ENCODE peak calls at places on chromosomes 16 and 17, in seven cellular contexts. One of them, this sample, is unnamed.

GRCh38 chr17:72422505-72423285 is 301.9 kb downstream of the SOX9 start:
- DNase-seq in T-cell: no peak
- DNase-seq in substantia nigra: no peak
- DNase-seq in anterior cingulate cortex: no peak
- DNase-seq in dermis microvascular lymphatic vessel endothelial cell: no peak
- DNase-seq in activated gamma-delta T cell: no peak
- DNase-seq in stimulated activated naive CD4-positive, alpha-beta T cell: no peak
- DNase-seq in this sample: peak

GRCh38 chr16:52993179-52993578 is 59.5 kb downstream of the CHD9NB start:
- DNase-seq in T-cell: no peak
- DNase-seq in substantia nigra: no peak
- DNase-seq in anterior cingulate cortex: no peak
- DNase-seq in dermis microvascular lymphatic vessel endothelial cell: no peak
- DNase-seq in activated gamma-delta T cell: no peak
- DNase-seq in stimulated activated naive CD4-positive, alpha-beta T cell: no peak
- DNase-seq in this sample: no peak

GRCh38 chr16:69244336-69244735 is 57.4 kb downstream of the SNTB2 start:
- DNase-seq in T-cell: no peak
- DNase-seq in substantia nigra: no peak
- DNase-seq in anterior cingulate cortex: no peak
- DNase-seq in dermis microvascular lymphatic vessel endothelial cell: no peak
- DNase-seq in activated gamma-delta T cell: no peak
- DNase-seq in stimulated activated naive CD4-positive, alpha-beta T cell: no peak
- DNase-seq in this sample: no peak

GRCh38 chr16:391885-392335 is 5.1 kb upstream of the NME4 start:
- DNase-seq in T-cell: peak
- DNase-seq in substantia nigra: peak
- DNase-seq in anterior cingulate cortex: peak
- DNase-seq in dermis microvascular lymphatic vessel endothelial cell: peak
- DNase-seq in activated gamma-delta T cell: peak
- DNase-seq in stimulated activated naive CD4-positive, alpha-beta T cell: peak
- DNase-seq in this sample: peak

GRCh38 chr17:57866319-57866718 is 16.5 kb upstream of the MRPS23 start:
- DNase-seq in T-cell: no peak
- DNase-seq in substantia nigra: no peak
- DNase-seq in anterior cingulate cortex: no peak
- DNase-seq in dermis microvascular lymphatic vessel endothelial cell: no peak
- DNase-seq in activated gamma-delta T cell: no peak
- DNase-seq in stimulated activated naive CD4-positive, alpha-beta T cell: no peak
- DNase-seq in this sample: no peak

GRCh38 chr17:50266384-50267073 is 7.7 kb upstream of the TMEM92 start:
- DNase-seq in T-cell: no peak
- DNase-seq in substantia nigra: no peak
- DNase-seq in anterior cingulate cortex: no peak
- DNase-seq in dermis microvascular lymphatic vessel endothelial cell: no peak
- DNase-seq in activated gamma-delta T cell: no peak
- DNase-seq in stimulated activated naive CD4-positive, alpha-beta T cell: no peak
- DNase-seq in this sample: peak

GRCh38 chr17:83064732-83065659 is 14.4 kb upstream of the METRNL start:
- DNase-seq in T-cell: no peak
- DNase-seq in substantia nigra: no peak
- DNase-seq in anterior cingulate cortex: no peak
- DNase-seq in dermis microvascular lymphatic vessel endothelial cell: peak
- DNase-seq in activated gamma-delta T cell: no peak
- DNase-seq in stimulated activated naive CD4-positive, alpha-beta T cell: no peak
- DNase-seq in this sample: no peak

GRCh38 chr17:75110307-75110937 is 653 bp downstream of the ARMC7 start:
- DNase-seq in T-cell: peak
- DNase-seq in substantia nigra: no peak
- DNase-seq in anterior cingulate cortex: no peak
- DNase-seq in dermis microvascular lymphatic vessel endothelial cell: no peak
- DNase-seq in activated gamma-delta T cell: no peak
- DNase-seq in stimulated activated naive CD4-positive, alpha-beta T cell: no peak
- DNase-seq in this sample: no peak

GRCh38 chr17:27667656-27668487 is 36.9 kb downstream of the LGALS9 start:
- DNase-seq in T-cell: no peak
- DNase-seq in substantia nigra: no peak
- DNase-seq in anterior cingulate cortex: no peak
- DNase-seq in dermis microvascular lymphatic vessel endothelial cell: no peak
- DNase-seq in activated gamma-delta T cell: no peak
- DNase-seq in stimulated activated naive CD4-positive, alpha-beta T cell: no peak
- DNase-seq in this sample: no peak

GRCh38 chr17:50290074-50290702 is 15.9 kb downstream of the TMEM92 start:
- DNase-seq in T-cell: no peak
- DNase-seq in substantia nigra: no peak
- DNase-seq in anterior cingulate cortex: no peak
- DNase-seq in dermis microvascular lymphatic vessel endothelial cell: no peak
- DNase-seq in activated gamma-delta T cell: no peak
- DNase-seq in stimulated activated naive CD4-positive, alpha-beta T cell: no peak
- DNase-seq in this sample: peak

GRCh38 chr16:69906838-69907301 is 44.3 kb upstream of the CLEC18A start:
- DNase-seq in T-cell: no peak
- DNase-seq in substantia nigra: no peak
- DNase-seq in anterior cingulate cortex: no peak
- DNase-seq in dermis microvascular lymphatic vessel endothelial cell: no peak
- DNase-seq in activated gamma-delta T cell: no peak
- DNase-seq in stimulated activated naive CD4-positive, alpha-beta T cell: no peak
- DNase-seq in this sample: no peak

GRCh38 chr17:74803971-74804370 is 27.8 kb upstream of the NAT9 start:
- DNase-seq in T-cell: no peak
- DNase-seq in substantia nigra: no peak
- DNase-seq in anterior cingulate cortex: no peak
- DNase-seq in dermis microvascular lymphatic vessel endothelial cell: no peak
- DNase-seq in activated gamma-delta T cell: no peak
- DNase-seq in stimulated activated naive CD4-positive, alpha-beta T cell: no peak
- DNase-seq in this sample: no peak

GRCh38 chr16:54962045-54962444 is 31.4 kb downstream of the IRX5 start:
- DNase-seq in T-cell: no peak
- DNase-seq in substantia nigra: no peak
- DNase-seq in anterior cingulate cortex: no peak
- DNase-seq in dermis microvascular lymphatic vessel endothelial cell: no peak
- DNase-seq in activated gamma-delta T cell: no peak
- DNase-seq in stimulated activated naive CD4-positive, alpha-beta T cell: no peak
- DNase-seq in this sample: no peak

GRCh38 chr17:3556239-3556904 is 1.2 kb downstream of the TRPV3 start:
- DNase-seq in T-cell: no peak
- DNase-seq in substantia nigra: no peak
- DNase-seq in anterior cingulate cortex: no peak
- DNase-seq in dermis microvascular lymphatic vessel endothelial cell: no peak
- DNase-seq in activated gamma-delta T cell: no peak
- DNase-seq in stimulated activated naive CD4-positive, alpha-beta T cell: no peak
- DNase-seq in this sample: no peak

GRCh38 chr16:61042736-61043135 is 993.5 kb downstream of the CDH8 start:
- DNase-seq in T-cell: no peak
- DNase-seq in substantia nigra: no peak
- DNase-seq in anterior cingulate cortex: no peak
- DNase-seq in dermis microvascular lymphatic vessel endothelial cell: no peak
- DNase-seq in activated gamma-delta T cell: no peak
- DNase-seq in stimulated activated naive CD4-positive, alpha-beta T cell: no peak
- DNase-seq in this sample: no peak

GRCh38 chr17:1094591-1094990 is 85.2 kb downstream of the ABR start:
- DNase-seq in T-cell: no peak
- DNase-seq in substantia nigra: no peak
- DNase-seq in anterior cingulate cortex: no peak
- DNase-seq in dermis microvascular lymphatic vessel endothelial cell: no peak
- DNase-seq in activated gamma-delta T cell: no peak
- DNase-seq in stimulated activated naive CD4-positive, alpha-beta T cell: no peak
- DNase-seq in this sample: no peak

GRCh38 chr17:38673714-38674012 is 1.1 kb downstream of the EPOP start:
- DNase-seq in T-cell: no peak
- DNase-seq in substantia nigra: no peak
- DNase-seq in anterior cingulate cortex: no peak
- DNase-seq in dermis microvascular lymphatic vessel endothelial cell: no peak
- DNase-seq in activated gamma-delta T cell: no peak
- DNase-seq in stimulated activated naive CD4-positive, alpha-beta T cell: no peak
- DNase-seq in this sample: no peak

GRCh38 chr17:68909066-68909465 is 46.1 kb downstream of the ABCA8 start:
- DNase-seq in T-cell: no peak
- DNase-seq in substantia nigra: no peak
- DNase-seq in anterior cingulate cortex: no peak
- DNase-seq in dermis microvascular lymphatic vessel endothelial cell: no peak
- DNase-seq in activated gamma-delta T cell: no peak
- DNase-seq in stimulated activated naive CD4-positive, alpha-beta T cell: no peak
- DNase-seq in this sample: peak

GRCh38 chr17:14303343-14304221 is 2.7 kb downstream of the HS3ST3B1 start:
- DNase-seq in T-cell: peak
- DNase-seq in substantia nigra: no peak
- DNase-seq in anterior cingulate cortex: no peak
- DNase-seq in dermis microvascular lymphatic vessel endothelial cell: no peak
- DNase-seq in activated gamma-delta T cell: no peak
- DNase-seq in stimulated activated naive CD4-positive, alpha-beta T cell: peak
- DNase-seq in this sample: no peak

GRCh38 chr17:81037026-81037782 is 2.3 kb downstream of the BAIAP2 start:
- DNase-seq in T-cell: no peak
- DNase-seq in substantia nigra: no peak
- DNase-seq in anterior cingulate cortex: no peak
- DNase-seq in dermis microvascular lymphatic vessel endothelial cell: no peak
- DNase-seq in activated gamma-delta T cell: no peak
- DNase-seq in stimulated activated naive CD4-positive, alpha-beta T cell: no peak
- DNase-seq in this sample: no peak

GRCh38 chr16:49463529-49463928 is 89.9 kb downstream of the C16orf78 start:
- DNase-seq in T-cell: peak
- DNase-seq in substantia nigra: no peak
- DNase-seq in anterior cingulate cortex: no peak
- DNase-seq in dermis microvascular lymphatic vessel endothelial cell: no peak
- DNase-seq in activated gamma-delta T cell: no peak
- DNase-seq in stimulated activated naive CD4-positive, alpha-beta T cell: peak
- DNase-seq in this sample: no peak

GRCh38 chr17:79114455-79115301 is 40.1 kb downstream of the ENGASE start:
- DNase-seq in T-cell: no peak
- DNase-seq in substantia nigra: no peak
- DNase-seq in anterior cingulate cortex: no peak
- DNase-seq in dermis microvascular lymphatic vessel endothelial cell: no peak
- DNase-seq in activated gamma-delta T cell: no peak
- DNase-seq in stimulated activated naive CD4-positive, alpha-beta T cell: no peak
- DNase-seq in this sample: no peak

GRCh38 chr17:40588557-40588956 is 23.3 kb upstream of the CCR7 start:
- DNase-seq in T-cell: no peak
- DNase-seq in substantia nigra: no peak
- DNase-seq in anterior cingulate cortex: no peak
- DNase-seq in dermis microvascular lymphatic vessel endothelial cell: no peak
- DNase-seq in activated gamma-delta T cell: no peak
- DNase-seq in stimulated activated naive CD4-positive, alpha-beta T cell: no peak
- DNase-seq in this sample: no peak

GRCh38 chr16:27452569-27453475 is 50.8 kb downstream of the IL21R start:
- DNase-seq in T-cell: no peak
- DNase-seq in substantia nigra: no peak
- DNase-seq in anterior cingulate cortex: no peak
- DNase-seq in dermis microvascular lymphatic vessel endothelial cell: no peak
- DNase-seq in activated gamma-delta T cell: no peak
- DNase-seq in stimulated activated naive CD4-positive, alpha-beta T cell: no peak
- DNase-seq in this sample: peak

GRCh38 chr17:77210946-77211541 is 70.3 kb downstream of the SEC14L1 start:
- DNase-seq in T-cell: no peak
- DNase-seq in substantia nigra: no peak
- DNase-seq in anterior cingulate cortex: no peak
- DNase-seq in dermis microvascular lymphatic vessel endothelial cell: no peak
- DNase-seq in activated gamma-delta T cell: no peak
- DNase-seq in stimulated activated naive CD4-positive, alpha-beta T cell: no peak
- DNase-seq in this sample: no peak

This sample was measured in RPMI7951.